ENCODE peak calls at places on chromosomes 12 and 14, in four cellular contexts. U, G, W and M are unnamed samples.

GRCh38 chr14:32593290-32593942 is 264.3 kb downstream of the AKAP6 start:
- DNase-seq in U (no peak), G (peak; percentile 69), W (peak; percentile 84), M (peak; percentile 78)

GRCh38 chr14:54651649-54652048 is 84.7 kb downstream of the SAMD4A start:
- DNase-seq in U (no peak), G (no peak), W (no peak), M (no peak)

GRCh38 chr14:102998393-102998792 is 59.0 kb downstream of the CDC42BPB start:
- DNase-seq in U (no peak), G (peak; percentile 78), W (peak; percentile 37), M (peak; percentile 69)

GRCh38 chr14:61644834-61645233 is 50.5 kb upstream of the HIF1A start:
- DNase-seq in U (no peak), G (peak; percentile 49), W (peak; percentile 25), M (peak; percentile 54)

GRCh38 chr12:99130808-99131538 is 485.9 kb downstream of the APAF1 start:
- DNase-seq in U (peak; percentile 36), G (no peak), W (no peak), M (peak; percentile 14)

GRCh38 chr12:77685112-77685511 is 145.6 kb upstream of the NAV3 start:
- DNase-seq in U (peak; percentile 80), G (peak; percentile 80), W (peak; percentile 65), M (peak; percentile 92)

GRCh38 chr12:112664569-112664968 is 127.0 kb upstream of the RPH3A start:
- DNase-seq in U (no peak), G (no peak), W (peak; percentile 2), M (peak; percentile 12)

GRCh38 chr12:49838973-49839633 is 3.8 kb downstream of the BCDIN3D start:
- DNase-seq in U (no peak), G (peak; percentile 35), W (peak; percentile 59), M (peak; percentile 72)

GRCh38 chr12:47251919-47252318 is 172.2 kb upstream of the AMIGO2 start:
- DNase-seq in U (no peak), G (no peak), W (no peak), M (no peak)

GRCh38 chr14:102512713-102513373 is 3.3 kb upstream of the ANKRD9 start:
- DNase-seq in U (no peak), G (no peak), W (no peak), M (no peak)

GRCh38 chr12:104788848-104789271 is 169.2 kb downstream of the SLC41A2 start:
- DNase-seq in U (no peak), G (no peak), W (no peak), M (no peak)

GRCh38 chr12:88703790-88704189 is 123.5 kb upstream of the KITLG start:
- DNase-seq in U (no peak), G (no peak), W (no peak), M (peak; percentile 36)

GRCh38 chr12:27221625-27222387 is 22.3 kb upstream of the STK38L start:
- DNase-seq in U (no peak), G (no peak), W (no peak), M (no peak)

GRCh38 chr12:125533434-125534029 is 468.3 kb downstream of the AACS start:
- DNase-seq in U (peak; percentile 5), G (no peak), W (peak; percentile 2), M (no peak)

GRCh38 chr12:32115404-32116104 is 8.9 kb downstream of the BICD1 start:
- DNase-seq in U (peak; percentile 100), G (peak; percentile 100), W (peak; percentile 99), M (peak; percentile 100)

GRCh38 chr12:990308-990648 is 745 bp upstream of the ERC1 start:
- DNase-seq in U (peak; percentile 16), G (peak; percentile 74), W (peak; percentile 71), M (peak; percentile 72)

GRCh38 chr12:52401526-52401925 is 4.6 kb downstream of the KRT82 start:
- DNase-seq in U (no peak), G (no peak), W (no peak), M (no peak)

GRCh38 chr14:104281768-104282301 is 143.4 kb downstream of the KIF26A start:
- DNase-seq in U (no peak), G (no peak), W (no peak), M (no peak)

GRCh38 chr14:91323031-91323430 is 78.5 kb upstream of the GPR68 start:
- DNase-seq in U (no peak), G (no peak), W (no peak), M (no peak)

GRCh38 chr12:101042211-101042610 is 167.8 kb downstream of the SLC5A8 start:
- DNase-seq in U (no peak), G (no peak), W (no peak), M (no peak)

GRCh38 chr14:59707778-59708635 is 131.4 kb upstream of the CCDC175 start:
- DNase-seq in U (no peak), G (no peak), W (no peak), M (peak; percentile 46)

GRCh38 chr12:107759410-107759809 is 1.5 kb downstream of the PRDM4 start:
- DNase-seq in U (peak; percentile 79), G (peak; percentile 90), W (peak; percentile 89), M (peak; percentile 89)

GRCh38 chr14:70754989-70755388 is 54.3 kb downstream of the MAP3K9 start:
- DNase-seq in U (peak; percentile 38), G (no peak), W (no peak), M (peak; percentile 60)

GRCh38 chr12:12819752-12820311 is 6.7 kb downstream of the DDX47 start:
- DNase-seq in U (peak; percentile 93), G (peak; percentile 96), W (peak; percentile 97), M (peak; percentile 95)

GRCh38 chr14:65040666-65041433 is 54.2 kb downstream of the FNTB start:
- DNase-seq in U (no peak), G (peak; percentile 6), W (no peak), M (no peak)

GRCh38 chr12:119486599-119487154 is 106.9 kb upstream of the TMEM233 start:
- DNase-seq in U (no peak), G (no peak), W (no peak), M (no peak)

GRCh38 chr12:59023861-59024424 is 103.6 kb upstream of the LRIG3 start:
- DNase-seq in U (peak; percentile 42), G (no peak), W (no peak), M (peak; percentile 44)

GRCh38 chr14:99586761-99587462 is 17.1 kb downstream of the CCDC85C start:
- DNase-seq in U (no peak), G (no peak), W (no peak), M (no peak)

GRCh38 chr14:93029911-93030555 is 85.7 kb downstream of the ITPK1 start:
- DNase-seq in U (no peak), G (peak; percentile 31), W (no peak), M (no peak)

GRCh38 chr14:24818054-24818822 is 184.2 kb upstream of the GZMB start:
- DNase-seq in U (no peak), G (no peak), W (peak; percentile 87), M (peak; percentile 85)

GRCh38 chr14:36514278-36515104 is 5.5 kb downstream of the NKX2-1 start:
- DNase-seq in U (no peak), G (no peak), W (no peak), M (no peak)

GRCh38 chr14:98754343-98755025 is 517.5 kb downstream of the BCL11B start:
- DNase-seq in U (peak; percentile 20), G (no peak), W (no peak), M (no peak)

GRCh38 chr12:116558280-116559079 is 701 bp upstream of the MAP1LC3B2 start:
- DNase-seq in U (no peak), G (no peak), W (no peak), M (no peak)
- H3K4me3 ChIP-seq in U (no peak overlapping the region), G (no peak overlapping the region), W (no peak overlapping the region), M (no peak overlapping the region)

GRCh38 chr14:21405097-21405496 is 21.3 kb upstream of the SUPT16H start:
- DNase-seq in U (no peak), G (no peak), W (no peak), M (no peak)
- H3K4me3 ChIP-seq in U (no peak overlapping the region), G (no peak overlapping the region), W (no peak overlapping the region), M (no peak overlapping the region)

GRCh38 chr12:24561411-24561871 is 387.5 kb downstream of the BCAT1 start:
- DNase-seq in U (no peak), G (peak; percentile 65), W (peak; percentile 80), M (peak; percentile 45)

GRCh38 chr12:24560867-24561266 is 388.0 kb downstream of the BCAT1 start:
- DNase-seq in U (no peak), G (no peak), W (no peak), M (peak; percentile 25)

GRCh38 chr12:24565300-24565699 is 383.6 kb downstream of the BCAT1 start:
- DNase-seq in U (no peak), G (no peak), W (no peak), M (peak; percentile 7)

GRCh38 chr12:24561882-24562760 is 386.8 kb downstream of the BCAT1 start:
- DNase-seq in U (no peak), G (peak; percentile 62), W (peak; percentile 73), M (peak; percentile 81)

GRCh38 chr12:24562761-24563392 is 386.0 kb downstream of the BCAT1 start:
- DNase-seq in U (no peak), G (peak; percentile 54), W (peak; percentile 81), M (peak; percentile 70)
- H3K4me3 ChIP-seq in U (peak overlapping the region; percentile 75), G (peak overlapping the region; percentile 98), W (peak overlapping the region; percentile 93), M (peak overlapping the region; percentile 87)

DNA sequence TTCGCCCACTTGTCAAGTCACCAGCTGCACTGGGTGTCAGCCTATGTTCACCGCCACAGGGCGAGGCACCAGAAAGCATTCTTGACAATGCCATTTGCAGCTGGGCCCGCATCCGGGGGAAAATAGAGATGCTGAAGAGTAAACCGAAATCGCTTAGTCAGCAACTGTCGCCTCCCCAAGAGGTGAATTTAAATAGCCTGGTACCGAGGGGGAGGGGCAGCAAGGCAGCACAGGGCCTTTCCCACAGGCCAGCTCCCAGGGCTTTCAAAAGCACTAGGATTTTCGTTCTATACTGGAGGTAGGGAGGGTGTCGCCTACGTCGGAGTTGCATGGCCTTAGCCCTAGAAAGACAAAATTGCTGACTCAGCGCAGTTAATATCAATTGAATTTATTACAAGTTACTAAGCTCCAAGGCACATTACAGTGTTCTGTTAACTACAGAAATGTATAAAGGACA is 4.3 kb downstream of the IRF2BPL start:
- DNase-seq in U (no peak), G (peak; percentile 43), W (peak; percentile 74), M (peak; percentile 40)
- H3K4me3 ChIP-seq in U (peak overlapping the region; percentile 71), G (peak overlapping the region; percentile 52), W (peak overlapping the region; percentile 88), M (peak overlapping the region; percentile 83)